ENCODE peak calls at places on chromosomes 5 and 9, in seven cellular contexts. G is H9, Z is mesenchymal stem cell, V is IMR-90, M is mesendoderm, A is H1, Y is trophoblast cell. K is an unnamed sample.

GRCh38 chr5:90933298-90933697 is 374.7 kb downstream of the ADGRV1 start:
- DNase-seq in V (no peak), Y (no peak), Z (no peak), G (no peak), M (no peak), A (no peak), K (no peak)

GRCh38 chr9:72158680-72159079 is 9.4 kb downstream of the GDA start:
- DNase-seq in Y (no peak), Z (no peak), M (no peak), A (no peak), G (no peak), V (no peak), K (no peak)

GRCh38 chr9:27726244-27727141 is 153.2 kb upstream of the C9orf72 start:
- DNase-seq in G (peak; percentile 79), V (peak; percentile 55), A (peak; percentile 56), M (peak; percentile 89), Y (peak; percentile 85), Z (peak; percentile 78), K (peak; percentile 83)

GRCh38 chr5:111680737-111681413 is 76.1 kb downstream of the NREP start:
- DNase-seq in A (no peak), G (no peak), Z (peak; percentile 96), M (no peak), V (peak; percentile 97), Y (peak; percentile 16), K (no peak)

GRCh38 chr9:121833061-121833460 is 181.6 kb downstream of the DAB2IP start:
- DNase-seq in Z (no peak), V (no peak), A (no peak), G (no peak), M (no peak), Y (no peak), K (no peak)

GRCh38 chr9:75198436-75198835 is 110.1 kb downstream of the OSTF1 start:
- DNase-seq in Z (no peak), A (no peak), V (no peak), Y (peak; percentile 17), M (peak; percentile 84), G (peak; percentile 78), K (no peak)

GRCh38 chr9:86600977-86601376 is 246.8 kb upstream of the TUT7 start:
- DNase-seq in M (peak; percentile 44), Z (no peak), V (no peak), Y (no peak), G (no peak), A (no peak), K (no peak)

GRCh38 chr5:58241383-58241782 is 218.5 kb downstream of the PLK2 start:
- DNase-seq in V (peak; percentile 20), Y (no peak), G (no peak), A (no peak), Z (no peak), M (no peak), K (no peak)

GRCh38 chr9:38047301-38048251 is 21.5 kb downstream of the SHB start:
- DNase-seq in G (peak; percentile 90), V (peak; percentile 95), M (peak; percentile 100), A (peak; percentile 69), Z (peak; percentile 93), Y (peak; percentile 86), K (no peak)

GRCh38 chr5:135058326-135058725 is 24.3 kb upstream of the PITX1 start:
- DNase-seq in Y (peak; percentile 89), A (no peak), Z (no peak), V (no peak), G (no peak), M (no peak), K (no peak)

GRCh38 chr5:137629646-137630045 is 106.2 kb downstream of the KLHL3 start:
- DNase-seq in V (peak; percentile 63), G (peak; percentile 53), Y (peak; percentile 90), A (no peak), Z (peak; percentile 57), M (peak; percentile 75), K (peak; percentile 54)

GRCh38 chr5:55021465-55021864 is 2.6 kb upstream of the GZMK start:
- DNase-seq in A (no peak), V (no peak), M (no peak), Z (no peak), G (no peak), Y (no peak), K (no peak)

DNA sequence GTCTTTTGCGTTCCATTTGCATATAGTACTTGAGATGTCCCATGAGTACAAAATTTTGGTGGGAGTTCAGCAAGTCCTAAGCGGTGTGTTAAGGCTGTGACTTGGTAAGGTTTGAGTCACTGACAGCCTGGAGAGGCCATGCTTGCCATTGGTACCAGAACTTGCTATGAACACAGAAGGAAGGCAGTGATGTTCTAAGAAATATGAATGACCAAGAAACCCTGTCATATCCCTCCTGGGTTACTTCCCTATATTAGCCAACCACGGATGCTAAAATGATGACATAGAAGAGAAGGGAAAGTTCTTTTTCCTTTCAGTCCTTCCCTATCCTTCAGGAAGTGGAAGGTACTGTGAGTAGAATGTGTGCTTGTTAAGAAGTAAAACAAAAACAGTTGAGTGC is 136.7 kb downstream of the GCNT1 start:
- DNase-seq in Y (peak; percentile 25), A (no peak), G (no peak), Z (no peak), M (no peak), V (no peak), K (no peak)
- H3K23ac ChIP-seq in Y (no peak overlapping the region), A (no peak overlapping the region), G (no peak overlapping the region), Z (no peak overlapping the region), M (no peak overlapping the region), V (no peak overlapping the region), K (no peak overlapping the region)

DNA sequence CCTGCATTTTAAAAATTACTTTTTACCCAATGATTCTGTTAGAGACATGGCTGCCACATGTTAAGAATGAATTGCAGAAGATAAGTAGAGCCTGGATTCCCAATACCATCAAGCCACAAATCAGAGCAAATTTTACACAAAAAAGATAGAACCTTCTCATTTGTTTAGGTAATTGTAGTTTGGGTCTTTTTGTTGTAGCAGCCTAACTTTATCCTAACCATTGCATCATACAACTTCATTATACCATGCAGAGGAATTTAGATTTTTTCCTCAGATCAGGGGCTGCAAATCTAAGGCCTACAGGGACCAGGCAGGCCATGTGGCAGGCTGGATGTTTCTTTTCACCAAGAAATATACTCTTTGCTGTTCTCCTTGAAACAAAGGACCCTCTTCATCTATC is 34.6 kb downstream of the NKX2-5 start:
- DNase-seq in G (no peak), Y (no peak), Z (no peak), M (no peak), A (no peak), V (no peak), K (no peak)
- H3K23ac ChIP-seq in G (no peak overlapping the region), Y (no peak overlapping the region), Z (no peak overlapping the region), M (no peak overlapping the region), A (no peak overlapping the region), V (no peak overlapping the region), K (no peak overlapping the region)

GRCh38 chr9:68685213-68685612 is 19.8 kb upstream of the PIP5K1B start:
- DNase-seq in Z (no peak), Y (no peak), A (no peak), V (no peak), M (no peak), G (no peak), K (no peak)

GRCh38 chr9:68690088-68690487 is 15.0 kb upstream of the PIP5K1B start:
- DNase-seq in A (no peak), V (no peak), Z (peak; percentile 28), M (peak; percentile 57), G (no peak), Y (no peak), K (no peak)

GRCh38 chr9:68683433-68683832 is 21.6 kb upstream of the PIP5K1B start:
- DNase-seq in G (no peak), V (no peak), A (no peak), Y (no peak), M (no peak), Z (no peak), K (no peak)

DNA sequence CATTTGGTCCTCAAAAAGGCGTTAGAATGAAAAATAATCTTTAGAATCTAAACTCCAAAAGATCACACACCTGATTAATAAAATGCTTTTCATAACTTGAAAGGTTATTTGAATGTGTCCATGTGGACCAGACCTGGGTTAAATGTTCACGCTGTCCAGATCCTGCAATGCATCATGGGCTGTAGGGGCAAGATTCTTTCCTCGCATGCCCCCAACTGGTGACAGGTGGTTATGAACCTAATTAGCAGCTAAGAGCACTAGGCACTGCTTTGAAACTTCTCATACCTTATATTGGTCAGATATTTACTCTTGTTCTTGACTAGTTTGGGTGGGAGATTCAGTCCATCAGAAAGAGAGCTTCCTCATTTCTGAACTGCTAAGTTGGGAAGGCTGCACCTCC is 19.3 kb upstream of the PIP5K1B start:
- DNase-seq in Y (peak; percentile 75), V (no peak), G (peak; percentile 58), M (peak; percentile 50), Z (no peak), A (no peak), K (no peak)
- H3K23ac ChIP-seq in Y (no peak overlapping the region), V (no peak overlapping the region), G (no peak overlapping the region), M (no peak overlapping the region), Z (no peak overlapping the region), A (no peak overlapping the region), K (no peak overlapping the region)

GRCh38 chr5:40089269-40089668 is 590.4 kb upstream of the PTGER4 start:
- DNase-seq in V (peak; percentile 1), Y (no peak), M (peak; percentile 61), G (no peak), Z (no peak), A (no peak), K (peak; percentile 9)
- H3K23ac ChIP-seq in V (no peak overlapping the region), Y (no peak overlapping the region), M (no peak overlapping the region), G (no peak overlapping the region), Z (no peak overlapping the region), A (no peak overlapping the region), K (no peak overlapping the region)

DNA sequence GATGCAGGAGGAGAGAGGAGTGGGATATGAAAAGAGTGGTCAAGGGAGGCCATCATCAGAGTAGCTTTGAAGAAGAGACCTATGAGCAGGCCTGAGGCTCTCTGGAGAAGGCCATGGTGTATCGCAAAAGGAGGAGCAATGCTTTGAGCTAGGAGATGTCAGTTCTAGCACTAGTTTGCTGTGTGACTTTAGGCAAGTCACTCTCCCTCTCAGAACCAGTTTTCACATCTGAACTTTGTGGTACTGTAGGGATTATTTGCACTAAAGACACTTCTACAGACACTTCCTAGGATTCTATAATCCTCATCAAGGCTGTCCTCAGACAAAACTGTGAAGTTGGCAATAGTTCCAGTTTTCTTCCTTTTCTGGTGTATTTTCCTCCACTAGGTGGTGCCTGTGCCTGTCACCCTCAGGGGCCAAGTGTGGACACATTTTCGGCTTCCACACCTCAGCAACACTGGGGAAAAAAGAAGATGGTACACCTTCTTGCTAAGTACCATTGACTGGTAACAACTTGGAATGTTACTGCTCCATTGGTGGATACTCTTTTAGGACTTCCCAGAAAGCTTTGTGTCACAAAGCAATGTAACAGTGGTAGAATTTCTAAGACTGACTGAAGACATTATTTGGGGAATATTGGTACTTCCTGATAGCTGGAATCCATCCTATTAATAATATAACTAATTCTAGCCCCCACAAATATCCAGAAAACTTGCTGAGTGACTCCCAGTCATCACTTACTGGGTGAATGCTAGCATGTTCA is 9.9 kb downstream of the PAPPA start:
- DNase-seq in Y (peak; percentile 68), V (no peak), Z (no peak), A (no peak), M (peak; percentile 37), G (no peak), K (no peak)
- H3K23ac ChIP-seq in Y (no peak overlapping the region), V (no peak overlapping the region), Z (no peak overlapping the region), A (no peak overlapping the region), M (no peak overlapping the region), G (no peak overlapping the region), K (no peak overlapping the region)

DNA sequence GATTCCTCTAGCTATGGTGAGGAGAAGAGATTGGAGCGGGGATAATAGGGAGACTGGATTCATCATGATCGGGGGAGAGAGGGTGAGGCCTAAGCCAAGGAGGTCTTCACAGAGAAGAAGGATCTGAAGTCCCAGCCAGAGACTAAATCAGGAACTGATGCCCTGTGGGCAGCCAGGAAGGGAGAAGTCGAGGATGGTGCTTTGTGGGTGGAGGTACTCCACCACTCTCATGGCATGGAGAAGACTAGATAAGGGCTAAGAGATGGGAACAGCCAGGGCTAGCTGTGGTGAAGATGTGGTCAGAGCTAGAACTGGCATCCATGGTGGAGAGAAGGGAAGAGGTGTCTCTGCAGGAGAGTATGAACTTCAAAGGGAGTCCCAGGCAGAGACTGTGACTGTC is 3.0 kb upstream of the RGS14 start:
- DNase-seq in M (no peak), G (no peak), Y (no peak), V (no peak), Z (no peak), A (no peak), K (no peak)
- H3K23ac ChIP-seq in M (no peak overlapping the region), G (no peak overlapping the region), Y (no peak overlapping the region), V (no peak overlapping the region), Z (no peak overlapping the region), A (no peak overlapping the region), K (no peak overlapping the region)

K was measured in neuronal stem cell.